ENCODE peak calls at places on chromosomes 16 and 17, in eight cellular contexts. One of them, this sample, is unnamed.

GRCh38 chr16:62869837-62870236 is 833.6 kb upstream of the CDH8 start:
- DNase-seq in AG09319: no peak
- DNase-seq in stimulated activated CD8-positive, alpha-beta memory T cell treated with anti-CD3 and anti-CD28 coated beads, Interleukin-4, amount 100 ng/mL, for 1 hour: no peak
- DNase-seq in cardiac muscle cell: no peak
- DNase-seq in stromal cell of bone marrow: no peak
- DNase-seq in cortex of kidney: no peak
- DNase-seq in tibial nerve: no peak
- DNase-seq in nephron progenitor cell: no peak
- DNase-seq in this sample: no peak

GRCh38 chr16:9199312-9199711 is 107.9 kb downstream of the HAPSTR1 start:
- DNase-seq in AG09319: no peak
- DNase-seq in stimulated activated CD8-positive, alpha-beta memory T cell treated with anti-CD3 and anti-CD28 coated beads, Interleukin-4, amount 100 ng/mL, for 1 hour: no peak
- DNase-seq in cardiac muscle cell: no peak
- DNase-seq in stromal cell of bone marrow: no peak
- DNase-seq in cortex of kidney: no peak
- DNase-seq in tibial nerve: no peak
- DNase-seq in nephron progenitor cell: no peak
- DNase-seq in this sample: no peak

GRCh38 chr16:55568151-55568693 is 1.7 kb downstream of the CAPNS2 start:
- DNase-seq in AG09319: no peak
- DNase-seq in stimulated activated CD8-positive, alpha-beta memory T cell treated with anti-CD3 and anti-CD28 coated beads, Interleukin-4, amount 100 ng/mL, for 1 hour: no peak
- DNase-seq in cardiac muscle cell: no peak
- DNase-seq in stromal cell of bone marrow: no peak
- DNase-seq in cortex of kidney: no peak
- DNase-seq in tibial nerve: no peak
- DNase-seq in nephron progenitor cell: no peak
- DNase-seq in this sample: no peak

GRCh38 chr17:15469260-15469659 is 1.8 kb upstream of the CDRT4 start:
- DNase-seq in AG09319: no peak
- DNase-seq in stimulated activated CD8-positive, alpha-beta memory T cell treated with anti-CD3 and anti-CD28 coated beads, Interleukin-4, amount 100 ng/mL, for 1 hour: no peak
- DNase-seq in cardiac muscle cell: peak; percentile 60
- DNase-seq in stromal cell of bone marrow: peak; percentile 51
- DNase-seq in cortex of kidney: no peak
- DNase-seq in tibial nerve: peak; percentile 25
- DNase-seq in nephron progenitor cell: no peak
- DNase-seq in this sample: no peak

GRCh38 chr16:65837431-65837986 is 529.0 kb upstream of the CDH5 start:
- DNase-seq in AG09319: no peak
- DNase-seq in stimulated activated CD8-positive, alpha-beta memory T cell treated with anti-CD3 and anti-CD28 coated beads, Interleukin-4, amount 100 ng/mL, for 1 hour: no peak
- DNase-seq in cardiac muscle cell: no peak
- DNase-seq in stromal cell of bone marrow: no peak
- DNase-seq in cortex of kidney: no peak
- DNase-seq in tibial nerve: no peak
- DNase-seq in nephron progenitor cell: no peak
- DNase-seq in this sample: no peak

GRCh38 chr16:52633230-52633629 is 86.3 kb upstream of the TOX3 start:
- DNase-seq in AG09319: no peak
- DNase-seq in stimulated activated CD8-positive, alpha-beta memory T cell treated with anti-CD3 and anti-CD28 coated beads, Interleukin-4, amount 100 ng/mL, for 1 hour: no peak
- DNase-seq in cardiac muscle cell: no peak
- DNase-seq in stromal cell of bone marrow: no peak
- DNase-seq in cortex of kidney: no peak
- DNase-seq in tibial nerve: no peak
- DNase-seq in nephron progenitor cell: no peak
- DNase-seq in this sample: no peak

GRCh38 chr16:23124315-23124714 is 24.9 kb downstream of the USP31 start:
- DNase-seq in AG09319: no peak
- DNase-seq in stimulated activated CD8-positive, alpha-beta memory T cell treated with anti-CD3 and anti-CD28 coated beads, Interleukin-4, amount 100 ng/mL, for 1 hour: no peak
- DNase-seq in cardiac muscle cell: peak; percentile 62
- DNase-seq in stromal cell of bone marrow: no peak
- DNase-seq in cortex of kidney: no peak
- DNase-seq in tibial nerve: no peak
- DNase-seq in nephron progenitor cell: no peak
- DNase-seq in this sample: no peak

GRCh38 chr17:69907081-69907847 is 167.8 kb upstream of the KCNJ16 start:
- DNase-seq in AG09319: no peak
- DNase-seq in stimulated activated CD8-positive, alpha-beta memory T cell treated with anti-CD3 and anti-CD28 coated beads, Interleukin-4, amount 100 ng/mL, for 1 hour: no peak
- DNase-seq in cardiac muscle cell: peak; percentile 22
- DNase-seq in stromal cell of bone marrow: no peak
- DNase-seq in cortex of kidney: no peak
- DNase-seq in tibial nerve: no peak
- DNase-seq in nephron progenitor cell: no peak
- DNase-seq in this sample: no peak

GRCh38 chr17:80596760-80597608 is 52.3 kb downstream of the RPTOR start:
- DNase-seq in AG09319: no peak
- DNase-seq in stimulated activated CD8-positive, alpha-beta memory T cell treated with anti-CD3 and anti-CD28 coated beads, Interleukin-4, amount 100 ng/mL, for 1 hour: no peak
- DNase-seq in cardiac muscle cell: no peak
- DNase-seq in stromal cell of bone marrow: no peak
- DNase-seq in cortex of kidney: no peak
- DNase-seq in tibial nerve: no peak
- DNase-seq in nephron progenitor cell: no peak
- DNase-seq in this sample: no peak